ENCODE peak calls at places on chromosomes 3 and 15, in eight cellular contexts. O is GM23338, F is neural progenitor cell, Z is PC-9, G is stomach, C is K562, R is cardiac muscle cell, I is psoas muscle. V is an unnamed sample.
A peak's percentile ranks its signal among the peaks of the same experiment; 100 is the strongest.

GRCh38 chr3:15440891-15441290 is 13.5 kb downstream of the EAF1 start:
- DNase-seq in G (no peak), O (no peak), F (no peak), I (no peak), R (no peak), C (no peak), Z (no peak), V (no peak)

GRCh38 chr3:97821413-97821809 is 400 bp upstream of the CRYBG3 start:
- DNase-seq in F (no peak), O (peak; percentile 79), I (peak; percentile 49), Z (peak; percentile 75), R (peak; percentile 62), C (peak; percentile 4), G (peak; percentile 45), V (no peak)

GRCh38 chr3:141915016-141915415 is 38.6 kb downstream of the ATP1B3 start:
- DNase-seq in I (no peak), C (no peak), Z (no peak), O (no peak), G (no peak), R (no peak), F (no peak), V (no peak)

GRCh38 chr3:64209866-64210609 is 15.2 kb downstream of the PRICKLE2 start:
- DNase-seq in Z (peak; percentile 53), G (peak; percentile 27), F (no peak), I (peak; percentile 80), R (no peak), C (no peak), O (no peak), V (peak; percentile 74)

GRCh38 chr3:128269131-128269775 is 116.0 kb downstream of the EEFSEC start:
- DNase-seq in F (no peak), Z (no peak), C (no peak), G (no peak), R (no peak), I (no peak), O (no peak), V (no peak)

GRCh38 chr3:46095307-46095706 is 68.0 kb upstream of the XCR1 start:
- DNase-seq in R (no peak), G (no peak), C (no peak), I (no peak), F (no peak), O (no peak), Z (no peak), V (no peak)

GRCh38 chr3:58414538-58415197 is 19.0 kb downstream of the PDHB start:
- DNase-seq in R (peak; percentile 57), G (peak; percentile 40), I (peak; percentile 40), F (peak; percentile 45), Z (peak; percentile 50), O (peak; percentile 80), C (peak; percentile 30), V (peak; percentile 50)

GRCh38 chr15:52746162-52746721 is 43.9 kb downstream of the ONECUT1 start:
- DNase-seq in I (no peak), F (no peak), G (no peak), Z (no peak), C (no peak), O (peak; percentile 50), R (no peak), V (no peak)

GRCh38 chr15:58951388-58952060 is 18.0 kb upstream of the SLTM start:
- DNase-seq in I (no peak), C (no peak), G (no peak), O (no peak), F (no peak), Z (peak; percentile 83), R (no peak), V (no peak)

GRCh38 chr3:134216851-134217250 is 33.8 kb downstream of the RYK start:
- DNase-seq in G (no peak), Z (no peak), F (no peak), O (no peak), R (no peak), I (no peak), C (no peak), V (no peak)

GRCh38 chr3:156341831-156342416 is 213.0 kb downstream of the SSR3 start:
- DNase-seq in F (no peak), G (no peak), Z (no peak), I (no peak), O (peak; percentile 27), R (no peak), C (no peak), V (no peak)

GRCh38 chr3:158050461-158050860 is 55.8 kb downstream of the SHOX2 start:
- DNase-seq in O (no peak), R (no peak), C (no peak), I (no peak), G (no peak), Z (no peak), F (no peak), V (no peak)

GRCh38 chr3:127722928-127723603 is 50.3 kb downstream of the ABTB1 start:
- DNase-seq in Z (no peak), F (peak; percentile 57), C (no peak), I (no peak), O (no peak), G (no peak), R (no peak), V (no peak)

GRCh38 chr3:183265713-183266417 is 12.8 kb downstream of the B3GNT5 start:
- DNase-seq in F (peak; percentile 48), Z (peak; percentile 99), R (no peak), C (no peak), G (peak; percentile 57), I (no peak), O (peak; percentile 59), V (peak; percentile 26)

GRCh38 chr3:70546679-70547078 is 234.2 kb upstream of the MDFIC2 start:
- DNase-seq in O (no peak), Z (no peak), C (no peak), R (no peak), G (no peak), F (no peak), I (no peak), V (no peak)

GRCh38 chr15:71547066-71547465 is 263.3 kb upstream of the NR2E3 start:
- DNase-seq in C (no peak), G (peak; percentile 47), R (peak; percentile 60), Z (no peak), O (peak; percentile 32), I (no peak), F (peak; percentile 43), V (peak; percentile 30)

GRCh38 chr3:12476238-12476897 is 7.9 kb upstream of the TSEN2 start:
- DNase-seq in C (no peak), G (no peak), R (no peak), Z (peak; percentile 68), F (no peak), O (no peak), I (no peak), V (no peak)

GRCh38 chr15:58228708-58229107 is 90.5 kb downstream of the AQP9 start:
- DNase-seq in I (no peak), F (peak; percentile 11), G (no peak), Z (no peak), O (peak; percentile 21), R (peak; percentile 69), C (no peak), V (no peak)

GRCh38 chr3:39285333-39285732 is 5.5 kb upstream of the CX3CR1 start:
- DNase-seq in F (no peak), Z (no peak), G (no peak), C (no peak), R (no peak), I (no peak), O (no peak), V (no peak)

GRCh38 chr3:72259755-72260589 is 475.0 kb upstream of the PROK2 start:
- DNase-seq in G (no peak), C (no peak), R (no peak), O (no peak), Z (no peak), F (no peak), I (no peak), V (no peak)
- H3K27me3 ChIP-seq in G (no peaks in the 10 kb centered on the region), C (no peaks in the 10 kb centered on the region), R (no peaks in the 10 kb centered on the region), O (no peaks in the 10 kb centered on the region), Z (no peaks in the 10 kb centered on the region), F (no peaks in the 10 kb centered on the region), I (no peaks in the 10 kb centered on the region), V (no peaks in the 10 kb centered on the region)

GRCh38 chr15:65532738-65533051 is 2.4 kb downstream of the HACD3 start:
- DNase-seq in F (no peak), O (no peak), Z (peak; percentile 42), G (no peak), R (no peak), C (no peak), I (no peak), V (no peak)

GRCh38 chr15:65529754-65530317 is 427 bp upstream of the HACD3 start:
- DNase-seq in G (no peak), F (no peak), I (no peak), O (no peak), C (no peak), R (no peak), Z (no peak), V (no peak)

GRCh38 chr15:65530318-65531111 is at the start of gene HACD3:
- DNase-seq in F (peak; percentile 95), I (peak; percentile 91), G (peak; percentile 90), Z (peak; percentile 41), R (peak; percentile 92), C (peak; percentile 98), O (peak; percentile 92), V (peak; percentile 86)

GRCh38 chr15:65535192-65535591 is 4.9 kb downstream of the HACD3 start:
- DNase-seq in G (no peak), O (no peak), F (no peak), I (no peak), Z (no peak), C (no peak), R (no peak), V (no peak)

GRCh38 chr15:65533057-65533752 is 2.9 kb downstream of the HACD3 start:
- DNase-seq in O (no peak), F (peak; percentile 23), C (peak; percentile 29), R (no peak), Z (peak; percentile 56), I (no peak), G (no peak), V (no peak)
- H3K27ac ChIP-seq in O (no peak overlapping the region), F (no peak overlapping the region), C (no peak overlapping the region), R (peak overlapping the region; percentile 42), Z (peak overlapping the region; percentile 51), I (peak overlapping the region; percentile 85), G (peak overlapping the region; percentile 59), V (no peak overlapping the region)

DNA sequence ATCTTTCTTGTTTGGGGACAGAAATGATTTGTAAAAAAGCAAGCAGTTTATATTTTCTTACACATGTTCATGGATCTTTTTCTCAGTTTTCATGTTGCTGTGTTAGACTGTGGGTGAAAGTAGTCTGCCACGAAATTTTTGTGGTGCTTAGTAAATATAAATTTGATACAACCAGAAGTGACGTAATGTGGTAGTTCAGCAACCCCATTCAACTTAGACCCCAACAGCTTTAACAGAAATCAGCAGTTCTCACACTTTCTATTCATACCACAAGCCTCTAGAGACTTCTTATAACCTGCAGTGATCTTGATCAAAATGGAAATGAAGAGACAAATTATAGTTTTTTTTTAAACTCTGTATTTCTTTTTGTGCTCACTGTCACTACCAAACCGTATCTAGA is 120.2 kb upstream of the IGSF10 start:
- DNase-seq in O (no peak), I (no peak), Z (no peak), G (no peak), F (no peak), C (no peak), R (no peak), V (no peak)
- H3K4me3 ChIP-seq in O (no peak overlapping the region), I (no peak overlapping the region), Z (no peak overlapping the region), G (no peak overlapping the region), F (no peak overlapping the region), C (no peak overlapping the region), R (no peak overlapping the region), V (no peak overlapping the region)

DNA sequence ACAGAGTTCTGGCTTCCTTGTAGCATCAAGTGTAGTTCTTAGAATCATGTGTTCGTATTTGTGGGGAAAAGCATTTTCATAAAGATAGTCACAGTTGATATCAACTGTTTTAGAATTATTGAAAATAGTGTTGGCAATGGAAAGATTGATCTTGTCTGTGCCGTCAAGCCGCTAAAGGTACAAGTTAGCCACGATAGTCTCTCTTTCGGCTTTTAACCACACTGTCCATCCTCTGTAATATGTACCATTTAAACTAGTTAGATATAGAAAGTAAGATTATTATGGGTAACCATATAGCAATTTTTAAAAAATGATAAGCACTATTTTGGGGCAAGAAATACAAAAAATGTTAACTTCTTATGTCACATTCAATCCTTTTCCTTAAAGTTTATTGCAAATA is 8.7 kb downstream of the ZIC1 start:
- DNase-seq in G (no peak), C (no peak), R (no peak), I (no peak), F (no peak), Z (no peak), O (no peak), V (no peak)
- H3K27me3 ChIP-seq in G (peaks cover 84% of the 10 kb centered on the region), C (peaks cover 36% of the 10 kb centered on the region), R (peaks cover 100% of the 10 kb centered on the region), I (no peaks in the 10 kb centered on the region), F (peaks cover 100% of the 10 kb centered on the region), Z (no peaks in the 10 kb centered on the region), O (peaks cover 100% of the 10 kb centered on the region), V (peaks cover 97% of the 10 kb centered on the region)